ENCODE peak calls at places on chromosomes 7 and 10, in nine cellular contexts. One of them, this sample, is unnamed.

GRCh38 chr10:77168861-77169260 is 468.7 kb downstream of the KCNMA1 start:
- DNase-seq in transverse colon: no peak
- DNase-seq in stomach: no peak
- DNase-seq in upper lobe of left lung: no peak
- DNase-seq in GM12878: no peak
- DNase-seq in H1: no peak
- DNase-seq in ovary: no peak
- DNase-seq in K562: no peak
- DNase-seq in A549: no peak
- DNase-seq in this sample: no peak

GRCh38 chr10:61135276-61135721 is 191.3 kb upstream of the RHOBTB1 start:
- DNase-seq in stomach: no peak
- DNase-seq in GM12878: peak
- DNase-seq in A549: no peak
- DNase-seq in upper lobe of left lung: no peak
- DNase-seq in K562: no peak
- DNase-seq in ovary: no peak
- DNase-seq in transverse colon: no peak
- DNase-seq in H1: no peak
- DNase-seq in this sample: no peak

GRCh38 chr10:86648706-86649426 is 5.5 kb upstream of the OPN4 start:
- DNase-seq in K562: no peak
- DNase-seq in upper lobe of left lung: peak
- DNase-seq in ovary: no peak
- DNase-seq in A549: peak
- DNase-seq in GM12878: no peak
- DNase-seq in transverse colon: peak
- DNase-seq in stomach: peak
- DNase-seq in H1: no peak
- DNase-seq in this sample: peak

GRCh38 chr7:4566714-4567113 is 115.4 kb upstream of the FOXK1 start:
- DNase-seq in K562: no peak
- DNase-seq in ovary: no peak
- DNase-seq in transverse colon: no peak
- DNase-seq in GM12878: no peak
- DNase-seq in upper lobe of left lung: no peak
- DNase-seq in H1: no peak
- DNase-seq in A549: no peak
- DNase-seq in stomach: no peak
- DNase-seq in this sample: no peak

GRCh38 chr10:35579726-35580420 is 25.3 kb upstream of the GJD4 start:
- DNase-seq in A549: no peak
- DNase-seq in stomach: no peak
- DNase-seq in upper lobe of left lung: no peak
- DNase-seq in transverse colon: no peak
- DNase-seq in K562: no peak
- DNase-seq in GM12878: no peak
- DNase-seq in H1: no peak
- DNase-seq in ovary: no peak
- DNase-seq in this sample: no peak

GRCh38 chr10:2303169-2303568 is 565.8 kb upstream of the ADARB2 start:
- DNase-seq in GM12878: no peak
- DNase-seq in ovary: no peak
- DNase-seq in upper lobe of left lung: no peak
- DNase-seq in transverse colon: no peak
- DNase-seq in A549: no peak
- DNase-seq in H1: no peak
- DNase-seq in K562: no peak
- DNase-seq in stomach: no peak
- DNase-seq in this sample: no peak

GRCh38 chr10:413662-414071 is 275.8 kb downstream of the DIP2C start:
- DNase-seq in K562: no peak
- DNase-seq in A549: no peak
- DNase-seq in transverse colon: no peak
- DNase-seq in upper lobe of left lung: no peak
- DNase-seq in ovary: no peak
- DNase-seq in stomach: no peak
- DNase-seq in GM12878: no peak
- DNase-seq in H1: no peak
- DNase-seq in this sample: no peak

GRCh38 chr10:4545077-4545476 is 280.9 kb upstream of the AKR1E2 start:
- DNase-seq in A549: no peak
- DNase-seq in ovary: no peak
- DNase-seq in H1: no peak
- DNase-seq in GM12878: no peak
- DNase-seq in stomach: no peak
- DNase-seq in upper lobe of left lung: no peak
- DNase-seq in transverse colon: no peak
- DNase-seq in K562: no peak
- DNase-seq in this sample: no peak

GRCh38 chr10:124294811-124295770 is 123.6 kb downstream of the OAT start:
- DNase-seq in GM12878: no peak
- DNase-seq in upper lobe of left lung: no peak
- DNase-seq in ovary: no peak
- DNase-seq in transverse colon: no peak
- DNase-seq in stomach: no peak
- DNase-seq in A549: no peak
- DNase-seq in H1: no peak
- DNase-seq in K562: no peak
- DNase-seq in this sample: no peak

GRCh38 chr10:62456611-62457101 is 82.5 kb downstream of the ZNF365 start:
- DNase-seq in ovary: no peak
- DNase-seq in K562: no peak
- DNase-seq in transverse colon: peak
- DNase-seq in H1: no peak
- DNase-seq in stomach: no peak
- DNase-seq in upper lobe of left lung: no peak
- DNase-seq in A549: no peak
- DNase-seq in GM12878: peak
- DNase-seq in this sample: no peak

GRCh38 chr7:672891-673290 is 53.6 kb upstream of the DNAAF5 start:
- DNase-seq in stomach: no peak
- DNase-seq in K562: no peak
- DNase-seq in GM12878: no peak
- DNase-seq in H1: no peak
- DNase-seq in transverse colon: no peak
- DNase-seq in A549: no peak
- DNase-seq in ovary: no peak
- DNase-seq in upper lobe of left lung: no peak
- DNase-seq in this sample: no peak

GRCh38 chr7:26910221-26910620 is 45.8 kb upstream of the SKAP2 start:
- DNase-seq in A549: no peak
- DNase-seq in H1: peak
- DNase-seq in K562: peak
- DNase-seq in transverse colon: peak
- DNase-seq in stomach: no peak
- DNase-seq in GM12878: no peak
- DNase-seq in ovary: peak
- DNase-seq in upper lobe of left lung: no peak
- DNase-seq in this sample: no peak

GRCh38 chr10:70940834-70941568 is 52.6 kb upstream of the PCBD1 start:
- DNase-seq in GM12878: no peak
- DNase-seq in transverse colon: no peak
- DNase-seq in H1: no peak
- DNase-seq in upper lobe of left lung: no peak
- DNase-seq in K562: peak
- DNase-seq in A549: no peak
- DNase-seq in ovary: no peak
- DNase-seq in stomach: peak
- DNase-seq in this sample: no peak

GRCh38 chr10:70942125-70942524 is 53.8 kb upstream of the PCBD1 start:
- DNase-seq in transverse colon: no peak
- DNase-seq in upper lobe of left lung: no peak
- DNase-seq in GM12878: no peak
- DNase-seq in H1: no peak
- DNase-seq in stomach: no peak
- DNase-seq in A549: no peak
- DNase-seq in ovary: no peak
- DNase-seq in K562: no peak
- DNase-seq in this sample: no peak

GRCh38 chr10:70942725-70943124 is 54.4 kb upstream of the PCBD1 start:
- DNase-seq in K562: no peak
- DNase-seq in A549: no peak
- DNase-seq in ovary: no peak
- DNase-seq in GM12878: no peak
- DNase-seq in H1: no peak
- DNase-seq in transverse colon: no peak
- DNase-seq in stomach: no peak
- DNase-seq in upper lobe of left lung: no peak
- DNase-seq in this sample: no peak

GRCh38 chr10:70943806-70944466 is 55.6 kb upstream of the PCBD1 start:
- DNase-seq in transverse colon: no peak
- DNase-seq in H1: no peak
- DNase-seq in A549: no peak
- DNase-seq in upper lobe of left lung: no peak
- DNase-seq in K562: no peak
- DNase-seq in stomach: no peak
- DNase-seq in GM12878: no peak
- DNase-seq in ovary: no peak
- DNase-seq in this sample: no peak

DNA sequence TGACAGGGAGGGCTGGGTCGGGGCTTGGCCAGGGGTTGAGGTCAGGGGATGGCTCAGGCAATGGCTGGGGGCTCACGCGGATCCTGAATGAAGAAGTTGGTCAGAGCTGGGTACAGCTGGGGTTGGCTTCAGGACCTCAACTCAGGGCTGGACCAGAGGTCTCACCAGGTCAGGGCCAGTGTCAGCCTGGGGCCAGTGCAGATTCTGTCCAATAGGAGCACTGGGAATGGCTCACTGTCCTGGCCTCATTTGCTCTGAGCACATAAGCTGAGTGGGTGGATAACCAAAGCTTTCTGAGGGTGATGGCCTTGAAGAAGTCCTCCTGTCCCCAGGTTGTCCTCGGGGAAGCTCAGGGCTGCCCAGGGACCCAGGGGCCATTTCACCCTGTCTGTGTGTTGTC is 54.9 kb upstream of the PCBD1 start:
- DNase-seq in K562: no peak
- DNase-seq in ovary: no peak
- DNase-seq in H1: no peak
- DNase-seq in GM12878: no peak
- DNase-seq in upper lobe of left lung: no peak
- DNase-seq in A549: no peak
- DNase-seq in transverse colon: no peak
- DNase-seq in stomach: no peak
- DNase-seq in this sample: no peak
- TF ChIP-seq EP300 in K562: no peak
- TF ChIP-seq EP300 in ovary: no peak
- TF ChIP-seq EP300 in H1: no peak
- TF ChIP-seq EP300 in GM12878: no peak
- TF ChIP-seq EP300 in upper lobe of left lung: no peak
- TF ChIP-seq EP300 in A549: no peak
- TF ChIP-seq EP300 in transverse colon: no peak
- TF ChIP-seq EP300 in stomach: no peak
- TF ChIP-seq EP300 in this sample: no peak

GRCh38 chr7:106283831-106284515 is 810 bp downstream of the NAMPT start:
- DNase-seq in upper lobe of left lung: no peak
- DNase-seq in H1: no peak
- DNase-seq in stomach: peak
- DNase-seq in GM12878: no peak
- DNase-seq in transverse colon: peak
- DNase-seq in ovary: peak
- DNase-seq in A549: no peak
- DNase-seq in K562: peak
- DNase-seq in this sample: peak
- TF ChIP-seq POLR2A in upper lobe of left lung: peak
- TF ChIP-seq POLR2A in H1: no peak
- TF ChIP-seq POLR2A in stomach: no peak
- TF ChIP-seq POLR2A in GM12878: peak
- TF ChIP-seq POLR2A in transverse colon: peak
- TF ChIP-seq POLR2A in ovary: peak
- TF ChIP-seq POLR2A in A549: no peak
- TF ChIP-seq POLR2A in K562: peak
- TF ChIP-seq POLR2A in this sample: peak

DNA sequence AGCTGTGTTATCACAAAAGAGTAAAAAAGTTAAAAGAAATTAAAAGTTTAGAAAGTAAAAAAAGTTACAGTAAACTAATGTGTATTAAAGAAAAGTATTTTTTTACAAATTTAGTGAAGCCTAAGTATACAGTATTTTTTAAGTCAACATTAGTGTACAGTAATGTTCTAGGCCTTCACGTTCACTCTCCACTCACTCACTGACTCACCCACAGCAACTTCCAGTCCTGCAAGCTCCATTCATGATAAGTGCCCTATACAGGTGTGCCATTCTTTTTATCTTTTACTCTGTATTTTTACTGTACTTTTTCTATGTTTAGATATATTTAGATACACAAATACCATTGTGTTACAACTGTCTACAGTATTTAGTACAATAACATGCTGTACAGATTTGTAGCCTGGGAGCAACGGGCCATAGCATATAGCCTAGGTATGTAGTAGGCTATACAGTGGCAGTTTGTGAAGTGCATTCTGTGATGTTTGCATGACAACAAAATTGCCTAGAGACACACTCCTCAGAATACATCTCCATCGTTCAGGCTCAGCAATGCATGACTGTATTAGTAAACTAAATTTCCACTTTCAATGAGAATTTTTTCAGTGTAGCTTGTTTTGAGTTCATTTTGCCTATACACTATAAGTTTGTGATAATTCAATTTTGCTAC is 539.9 kb upstream of the C7orf33 start:
- DNase-seq in H1: no peak
- DNase-seq in transverse colon: no peak
- DNase-seq in A549: no peak
- DNase-seq in ovary: no peak
- DNase-seq in upper lobe of left lung: no peak
- DNase-seq in stomach: no peak
- DNase-seq in K562: no peak
- DNase-seq in GM12878: no peak
- DNase-seq in this sample: no peak
- TF ChIP-seq EP300 in H1: no peak
- TF ChIP-seq EP300 in transverse colon: no peak
- TF ChIP-seq EP300 in A549: no peak
- TF ChIP-seq EP300 in ovary: no peak
- TF ChIP-seq EP300 in upper lobe of left lung: no peak
- TF ChIP-seq EP300 in stomach: no peak
- TF ChIP-seq EP300 in K562: no peak
- TF ChIP-seq EP300 in GM12878: no peak
- TF ChIP-seq EP300 in this sample: no peak

DNA sequence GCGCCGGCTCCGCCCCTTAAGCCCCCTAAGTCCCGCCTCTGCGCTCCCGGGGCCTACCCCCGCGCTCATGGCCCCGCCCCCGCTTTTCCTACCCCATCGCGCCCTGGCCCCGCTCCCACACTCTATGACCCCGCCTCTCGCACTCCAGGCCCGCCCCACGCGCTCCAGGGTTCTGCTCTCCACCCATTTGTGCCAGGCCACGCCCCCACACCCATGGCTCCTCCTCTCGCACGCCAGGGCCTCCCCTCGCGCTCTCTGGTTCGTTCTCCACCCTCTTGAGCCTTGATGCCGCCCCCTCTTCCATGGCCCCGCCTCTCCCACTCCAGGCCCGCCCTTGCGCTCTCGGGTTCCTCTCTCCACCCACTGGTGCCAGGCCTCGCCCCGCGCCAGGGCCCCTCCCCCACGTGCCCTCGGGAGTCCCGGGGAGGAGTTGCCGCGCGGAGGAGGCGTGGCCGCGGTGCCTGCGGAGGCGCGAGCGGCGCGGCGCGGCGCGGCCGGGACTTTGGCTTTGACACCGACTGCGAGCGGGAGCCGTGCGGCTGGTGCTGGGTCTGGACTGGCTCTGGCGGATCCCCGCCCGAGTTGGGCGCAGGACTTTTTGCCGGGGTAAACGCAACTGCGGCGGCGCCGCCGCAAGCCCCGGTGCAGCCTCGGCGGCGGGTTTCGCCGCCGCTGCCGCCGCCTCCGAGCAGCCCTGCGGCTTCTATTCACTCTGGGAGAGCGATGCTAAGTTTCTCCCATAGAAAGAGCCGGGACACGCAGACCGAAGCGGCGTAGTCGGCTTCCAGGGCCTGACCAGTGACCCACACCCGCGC is at the start of gene EEPD1:
- DNase-seq in ovary: peak
- DNase-seq in upper lobe of left lung: peak
- DNase-seq in transverse colon: peak
- DNase-seq in K562: peak
- DNase-seq in stomach: peak
- DNase-seq in H1: peak
- DNase-seq in A549: peak
- DNase-seq in GM12878: peak
- DNase-seq in this sample: peak
- TF ChIP-seq POLR2A in ovary: peak
- TF ChIP-seq POLR2A in upper lobe of left lung: peak
- TF ChIP-seq POLR2A in transverse colon: peak
- TF ChIP-seq POLR2A in K562: peak
- TF ChIP-seq POLR2A in stomach: no peak
- TF ChIP-seq POLR2A in H1: peak
- TF ChIP-seq POLR2A in A549: peak
- TF ChIP-seq POLR2A in GM12878: peak
- TF ChIP-seq POLR2A in this sample: no peak

This sample was measured in tibial nerve.